ENCODE peak calls at places on chromosomes 12 and 14, in six cellular contexts. C, W, A, M, X and B are unnamed samples.

GRCh38 chr14:100979780-100980179 is 76.3 kb upstream of the RTL1 start:
- DNase-seq in A (no peak), X (no peak), W (no peak), M (peak; percentile 75), C (peak; percentile 41), B (no peak)

GRCh38 chr12:91877022-91877421 is 268.6 kb downstream of the BTG1 start:
- DNase-seq in W (no peak), A (peak; percentile 67), M (peak; percentile 16), C (no peak), X (no peak), B (peak; percentile 10)

GRCh38 chr14:55265197-55265596 is 6.0 kb upstream of the FBXO34 start:
- DNase-seq in C (no peak), X (no peak), M (no peak), A (no peak), W (no peak), B (no peak)

GRCh38 chr12:48004941-48005749 is 869 bp upstream of the COL2A1 start:
- DNase-seq in A (no peak), W (no peak), C (no peak), M (no peak), X (peak; percentile 70), B (no peak)

GRCh38 chr12:21580748-21581495 is 23.7 kb downstream of the GYS2 start:
- DNase-seq in M (no peak), X (no peak), W (no peak), C (no peak), A (no peak), B (no peak)

GRCh38 chr14:102668291-102668873 is 75.9 kb downstream of the RCOR1 start:
- DNase-seq in C (no peak), M (no peak), W (no peak), A (no peak), X (no peak), B (no peak)

GRCh38 chr12:105982022-105982421 is 156.7 kb downstream of the NUAK1 start:
- DNase-seq in M (no peak), X (no peak), W (no peak), C (no peak), A (no peak), B (no peak)

GRCh38 chr12:132084681-132085635 is 59.2 kb downstream of the DDX51 start:
- DNase-seq in X (peak; percentile 84), A (peak; percentile 85), C (no peak), W (peak; percentile 77), M (peak; percentile 27), B (peak; percentile 79)

GRCh38 chr14:58401587-58401986 is 5.9 kb downstream of the TOMM20L start:
- DNase-seq in W (no peak), A (no peak), M (peak; percentile 13), C (no peak), X (peak; percentile 8), B (no peak)
- TF ChIP-seq CTCF in W (peak; percentile 7), A (no peak), M (peak; percentile 25), C (no peak), X (peak; percentile 57), B (no peak)

DNA sequence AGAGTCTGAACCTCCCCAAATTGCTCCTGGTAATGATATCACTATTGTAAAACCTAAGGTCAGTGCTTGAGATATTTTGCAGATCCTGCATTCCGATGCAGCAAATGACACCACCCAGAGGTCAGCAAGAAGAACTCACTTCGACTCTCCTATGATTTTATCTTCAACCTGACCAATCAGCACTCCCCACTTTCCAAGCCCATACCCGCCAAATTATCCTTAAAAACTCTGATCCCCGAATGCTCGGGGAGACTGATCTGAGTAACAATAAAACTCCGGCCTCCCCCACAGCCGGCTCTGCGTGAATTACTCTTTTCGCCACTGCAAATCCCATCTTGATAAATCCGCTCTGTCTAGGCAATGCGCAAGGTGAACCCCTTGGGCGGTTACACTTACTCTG is 1.2 kb downstream of the NPC2 start:
- DNase-seq in X (peak; percentile 57), A (no peak), C (no peak), W (peak; percentile 55), M (peak; percentile 51), B (no peak)
- TF ChIP-seq CTCF in X (peak; percentile 51), A (no peak), C (peak; percentile 39), W (peak; percentile 57), M (peak; percentile 39), B (peak; percentile 54)

DNA sequence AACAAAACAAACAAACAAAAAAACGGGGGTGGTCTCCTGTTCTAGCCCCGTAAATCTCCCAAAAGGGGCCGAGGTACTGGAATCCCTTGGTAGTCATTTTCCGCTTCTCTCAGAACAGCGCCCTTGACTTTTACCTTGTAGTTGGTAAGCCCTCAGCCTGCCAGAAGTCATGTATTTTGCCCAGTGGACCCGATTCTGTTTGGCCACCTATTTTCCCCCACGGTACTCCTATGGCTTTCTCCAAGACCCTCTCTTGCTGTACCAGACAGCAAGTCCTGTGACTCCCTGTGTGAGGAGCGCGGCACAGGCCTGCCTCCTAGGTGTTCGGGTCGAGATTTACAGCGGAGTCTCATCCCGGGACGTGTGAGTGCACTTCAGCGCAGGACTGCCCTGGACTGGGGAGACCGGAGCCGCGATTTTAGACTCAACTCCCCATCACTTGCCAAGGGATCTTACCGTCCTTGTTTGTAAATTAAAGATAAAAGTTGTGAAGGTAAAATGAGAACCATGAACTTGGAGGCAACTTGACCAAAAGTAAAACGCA is 1.1 kb upstream of the MBD6 start:
- DNase-seq in A (peak; percentile 86), W (no peak), M (peak; percentile 60), X (peak; percentile 65), C (no peak), B (no peak)
- TF ChIP-seq CTCF in A (no peak), W (no peak), M (peak; percentile 2), X (peak; percentile 41), C (peak; percentile 12), B (no peak)

GRCh38 chr14:64934338-64934939 is 8.1 kb downstream of the GPX2 start:
- DNase-seq in W (no peak), X (no peak), M (no peak), A (no peak), C (no peak), B (no peak)

GRCh38 chr14:64937821-64938193 is 4.7 kb downstream of the GPX2 start:
- DNase-seq in M (no peak), A (no peak), X (no peak), W (no peak), C (no peak), B (no peak)

GRCh38 chr14:64937176-64937820 is 5.2 kb downstream of the GPX2 start:
- DNase-seq in M (no peak), X (no peak), C (no peak), A (no peak), W (no peak), B (no peak)

GRCh38 chr14:64932231-64932630 is 10.3 kb downstream of the GPX2 start:
- DNase-seq in W (no peak), C (no peak), A (no peak), X (no peak), M (no peak), B (no peak)

GRCh38 chr14:64935508-64935907 is 7.0 kb downstream of the GPX2 start:
- DNase-seq in M (no peak), C (no peak), A (no peak), X (no peak), W (no peak), B (no peak)
- TF ChIP-seq CTCF in M (no peak), C (no peak), A (no peak), X (no peak), W (no peak), B (no peak)

GRCh38 chr14:64444140-64444539 is 21.2 kb upstream of the AKAP5 start:
- DNase-seq in A (no peak), C (no peak), X (no peak), W (no peak), M (no peak), B (no peak)

GRCh38 chr14:64447890-64448667 is 17.2 kb upstream of the AKAP5 start:
- DNase-seq in X (no peak), A (no peak), C (no peak), W (no peak), M (no peak), B (no peak)

GRCh38 chr14:64440494-64440893 is 24.8 kb upstream of the AKAP5 start:
- DNase-seq in C (no peak), M (no peak), W (no peak), X (no peak), A (no peak), B (no peak)

GRCh38 chr14:64442300-64442988 is 22.9 kb upstream of the AKAP5 start:
- DNase-seq in X (no peak), M (no peak), W (no peak), A (no peak), C (no peak), B (no peak)

DNA sequence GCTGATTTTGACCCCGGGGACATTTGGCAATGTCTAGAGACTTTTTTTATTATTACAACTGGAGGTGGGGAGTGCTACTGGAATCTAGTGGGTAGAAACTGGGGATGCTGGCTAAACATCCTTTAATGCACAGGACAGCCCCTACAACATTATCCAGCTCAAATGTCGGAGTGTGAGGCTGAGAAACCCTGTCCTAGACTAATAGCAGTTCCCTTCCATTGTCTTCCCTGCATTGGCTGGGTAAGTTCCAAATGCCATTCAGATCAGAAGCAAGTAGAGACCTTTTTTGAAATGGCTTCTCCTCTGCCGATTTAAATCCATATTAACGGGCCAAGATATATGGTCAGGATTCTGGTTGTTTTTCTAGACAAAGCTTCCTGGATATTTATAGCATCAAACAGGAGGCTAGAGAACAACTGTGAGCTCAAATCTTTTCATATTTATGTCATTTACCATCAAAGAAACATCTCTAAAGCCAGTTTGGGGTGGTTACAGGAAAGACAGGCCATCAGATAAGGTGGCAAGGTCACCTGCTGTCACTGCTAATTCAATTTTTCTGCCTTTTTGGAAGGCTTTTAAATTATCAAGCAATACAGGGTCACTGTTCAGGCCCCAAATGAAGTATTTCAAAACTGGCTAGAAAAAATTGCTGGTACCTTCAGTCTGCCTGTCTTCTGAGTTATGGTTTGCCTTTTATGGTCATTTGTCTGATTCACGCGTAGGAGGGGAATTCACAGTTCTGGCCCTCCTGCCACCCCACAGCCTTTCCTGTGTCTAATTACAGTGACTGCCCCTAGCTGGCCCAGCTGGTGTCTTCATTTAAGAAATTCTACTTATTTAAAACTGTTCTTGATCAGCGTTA is 20.1 kb upstream of the AKAP5 start:
- DNase-seq in C (no peak), A (no peak), X (no peak), W (peak; percentile 85), M (peak; percentile 68), B (peak; percentile 83)
- TF ChIP-seq CTCF in C (no peak), A (no peak), X (no peak), W (no peak), M (no peak), B (no peak)

GRCh38 chr14:97180304-97181200 is 383.4 kb downstream of the VRK1 start:
- DNase-seq in A (no peak), M (peak; percentile 39), X (no peak), C (no peak), W (no peak), B (no peak)

GRCh38 chr14:97187916-97188315 is 390.7 kb downstream of the VRK1 start:
- DNase-seq in X (no peak), W (no peak), C (no peak), M (no peak), A (no peak), B (no peak)

GRCh38 chr14:97179573-97179972 is 382.4 kb downstream of the VRK1 start:
- DNase-seq in W (no peak), M (no peak), X (no peak), A (no peak), C (no peak), B (no peak)

DNA sequence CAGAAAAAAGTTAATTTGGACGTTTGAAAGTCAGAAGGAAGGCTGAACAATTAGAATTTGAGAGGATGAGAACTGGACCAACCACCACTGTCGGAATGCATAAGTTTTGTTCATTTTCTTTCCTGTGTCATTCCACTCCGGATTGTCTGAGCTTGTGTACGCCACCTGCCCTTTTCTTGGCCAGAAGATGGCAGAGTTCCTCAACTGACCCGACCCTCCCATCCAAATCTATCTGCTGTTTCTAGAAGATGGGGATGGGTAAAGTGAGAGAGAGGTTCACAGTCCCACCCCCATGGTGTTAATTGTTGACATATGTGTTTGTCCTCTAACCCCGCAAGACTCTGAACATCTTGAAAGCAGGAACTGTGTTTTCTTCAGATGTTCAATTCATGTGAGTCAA is 388.0 kb downstream of the VRK1 start:
- DNase-seq in W (peak; percentile 17), M (peak; percentile 10), X (peak; percentile 48), C (no peak), A (no peak), B (no peak)
- TF ChIP-seq CTCF in W (peak; percentile 27), M (peak; percentile 29), X (peak; percentile 83), C (no peak), A (no peak), B (peak; percentile 39)